ENCODE peak calls at places on chromosome 19, in four cellular contexts. F is ovary, A is GM23338, K is left ventricle myocardium inferior. H is an unnamed sample.

GRCh38 chr19:4393947-4394590 is 6.3 kb downstream of the SH3GL1 start:
- DNase-seq in A (no peak), F (no peak), K (no peak), H (no peak)

GRCh38 chr19:47446534-47447469 is 24.9 kb downstream of the SLC8A2 start:
- DNase-seq in F (peak), A (peak), K (no peak), H (no peak)

GRCh38 chr19:1265611-1266115 is 3.5 kb upstream of the CIRBP start:
- DNase-seq in A (no peak), F (peak), K (peak), H (peak)

GRCh38 chr19:6044056-6044805 is 66.1 kb downstream of the RFX2 start:
- DNase-seq in A (no peak), K (no peak), F (no peak), H (no peak)

GRCh38 chr19:23481043-23481442 is 85.8 kb upstream of the ZNF91 start:
- DNase-seq in F (no peak), K (no peak), A (no peak), H (no peak)

GRCh38 chr19:926595-927043 is 784 bp downstream of the ARID3A start:
- DNase-seq in F (peak), K (peak), A (peak), H (no peak)

GRCh38 chr19:41564515-41565383 is 11.2 kb upstream of the CEACAM21 start:
- DNase-seq in K (no peak), F (no peak), A (peak), H (no peak)

GRCh38 chr19:1082165-1082927 is 12.8 kb downstream of the POLR2E start:
- DNase-seq in A (peak), F (peak), K (no peak), H (peak)

GRCh38 chr19:55652311-55653078 is 2.3 kb upstream of the U2AF2 start:
- DNase-seq in F (peak), A (peak), K (no peak), H (no peak)

GRCh38 chr19:38213911-38214625 is 10.0 kb downstream of the DPF1 start:
- DNase-seq in F (no peak), A (peak), K (no peak), H (no peak)

GRCh38 chr19:47650695-47651094 is 41.8 kb downstream of the BICRA start:
- DNase-seq in F (no peak), A (no peak), K (no peak), H (peak)

GRCh38 chr19:36081385-36081784 is 26.7 kb downstream of the WDR62 start:
- DNase-seq in K (no peak), A (no peak), F (no peak), H (no peak)

GRCh38 chr19:30450945-30451344 is 78.8 kb downstream of the ZNF536 start:
- DNase-seq in A (no peak), F (peak), K (no peak), H (no peak)

GRCh38 chr19:10884273-10884672 is 12.9 kb downstream of the CARM1 start:
- DNase-seq in K (no peak), A (no peak), F (no peak), H (no peak)

GRCh38 chr19:12939292-12939606 is 840 bp downstream of the CALR start:
- DNase-seq in K (no peak), F (peak), A (no peak), H (no peak)

GRCh38 chr19:55080121-55080914 is 4.6 kb downstream of the EPS8L1 start:
- DNase-seq in K (peak), F (no peak), A (peak), H (peak)

GRCh38 chr19:581399-582111 is 8.1 kb upstream of the HCN2 start:
- DNase-seq in A (no peak), K (no peak), F (no peak), H (no peak)

GRCh38 chr19:958967-959685 is 25.0 kb upstream of the WDR18 start:
- DNase-seq in K (no peak), F (no peak), A (no peak), H (no peak)

GRCh38 chr19:32674153-32674958 is 624 bp downstream of the ANKRD27 start:
- DNase-seq in K (no peak), A (no peak), F (no peak), H (no peak)

GRCh38 chr19:42392165-42392564 is 2.1 kb upstream of the CNFN start:
- DNase-seq in F (no peak), K (no peak), A (no peak), H (no peak)

GRCh38 chr19:13018037-13018914 is 23.0 kb downstream of the NFIX start:
- DNase-seq in K (peak), F (peak), A (peak), H (no peak)

GRCh38 chr19:46924874-46925547 is 64.2 kb downstream of the ARHGAP35 start:
- DNase-seq in F (no peak), A (no peak), K (no peak), H (peak)

GRCh38 chr19:53978975-53979801 is 12.2 kb upstream of the CACNG6 start:
- DNase-seq in A (peak), F (no peak), K (no peak), H (no peak)

GRCh38 chr19:50893047-50893737 is 18.0 kb downstream of the KLK4 start:
- DNase-seq in A (peak), F (no peak), K (no peak), H (no peak)

GRCh38 chr19:9877775-9878510 is 42.8 kb downstream of the PIN1 start:
- DNase-seq in F (no peak), K (no peak), A (no peak), H (no peak)

GRCh38 chr19:791605-792360 is 5.5 kb upstream of the PTBP1 start:
- DNase-seq in F (no peak), A (peak), K (no peak), H (no peak)

GRCh38 chr19:15810335-15810734 is 5.1 kb downstream of the OR10H1 start:
- DNase-seq in K (no peak), A (no peak), F (no peak), H (no peak)

GRCh38 chr19:55383789-55384575 is at the start of gene TMEM238:
- DNase-seq in K (peak), F (peak), A (peak), H (peak)

GRCh38 chr19:54420383-54421168 is 5.3 kb downstream of the TTYH1 start:
- DNase-seq in F (peak), A (peak), K (peak), H (no peak)

GRCh38 chr19:6033744-6034264 is 55.9 kb upstream of the RANBP3 start:
- DNase-seq in K (no peak), F (peak), A (no peak), H (no peak)

GRCh38 chr19:34259367-34259865 is 5.1 kb downstream of the GARRE1 start:
- DNase-seq in F (no peak), K (no peak), A (no peak), H (no peak)

GRCh38 chr19:34265221-34265650 is 10.9 kb downstream of the GARRE1 start:
- DNase-seq in F (no peak), K (peak), A (peak), H (no peak)

GRCh38 chr19:34260771-34261173 is 6.4 kb downstream of the GARRE1 start:
- DNase-seq in F (no peak), A (peak), K (no peak), H (no peak)

GRCh38 chr19:34263745-34264237 is 9.4 kb downstream of the GARRE1 start:
- DNase-seq in K (no peak), A (no peak), F (no peak), H (no peak)

GRCh38 chr19:34261335-34262109 is 7.2 kb downstream of the GARRE1 start:
- DNase-seq in A (peak), K (no peak), F (no peak), H (no peak)
- H3K4me3 ChIP-seq in A (no peak), K (no peak), F (no peak), H (no peak)

GRCh38 chr19:57435062-57435978 is at the start of gene ZNF749:
- DNase-seq in K (peak), F (peak), A (peak), H (peak)
- H3K27ac ChIP-seq in K (peak), F (no peak), A (peak), H (no peak)

GRCh38 chr19:45599286-45599685 is 2.7 kb downstream of the GPR4 start:
- DNase-seq in F (no peak), A (no peak), K (no peak), H (no peak)
- TF ChIP-seq CTCF in F (no peak), A (peak), K (no peak), H (no peak)

GRCh38 chr19:2277138-2277537 is 4.8 kb downstream of the PEAK3 start:
- DNase-seq in A (no peak), F (no peak), K (no peak), H (no peak)
- H3K4me3 ChIP-seq in A (no peak), F (no peak), K (no peak), H (no peak)

GRCh38 chr19:49863935-49864320 is 3.4 kb downstream of the PNKP start:
- DNase-seq in K (no peak), A (no peak), F (peak), H (peak)

GRCh38 chr19:49861127-49861526 is 6.2 kb downstream of the PNKP start:
- DNase-seq in K (no peak), F (peak), A (peak), H (peak)

GRCh38 chr19:49863254-49863934 is 4.0 kb downstream of the PNKP start:
- DNase-seq in A (no peak), K (no peak), F (peak), H (peak)

GRCh38 chr19:49861541-49862410 is 5.6 kb downstream of the PNKP start:
- DNase-seq in A (no peak), F (peak), K (no peak), H (peak)

DNA sequence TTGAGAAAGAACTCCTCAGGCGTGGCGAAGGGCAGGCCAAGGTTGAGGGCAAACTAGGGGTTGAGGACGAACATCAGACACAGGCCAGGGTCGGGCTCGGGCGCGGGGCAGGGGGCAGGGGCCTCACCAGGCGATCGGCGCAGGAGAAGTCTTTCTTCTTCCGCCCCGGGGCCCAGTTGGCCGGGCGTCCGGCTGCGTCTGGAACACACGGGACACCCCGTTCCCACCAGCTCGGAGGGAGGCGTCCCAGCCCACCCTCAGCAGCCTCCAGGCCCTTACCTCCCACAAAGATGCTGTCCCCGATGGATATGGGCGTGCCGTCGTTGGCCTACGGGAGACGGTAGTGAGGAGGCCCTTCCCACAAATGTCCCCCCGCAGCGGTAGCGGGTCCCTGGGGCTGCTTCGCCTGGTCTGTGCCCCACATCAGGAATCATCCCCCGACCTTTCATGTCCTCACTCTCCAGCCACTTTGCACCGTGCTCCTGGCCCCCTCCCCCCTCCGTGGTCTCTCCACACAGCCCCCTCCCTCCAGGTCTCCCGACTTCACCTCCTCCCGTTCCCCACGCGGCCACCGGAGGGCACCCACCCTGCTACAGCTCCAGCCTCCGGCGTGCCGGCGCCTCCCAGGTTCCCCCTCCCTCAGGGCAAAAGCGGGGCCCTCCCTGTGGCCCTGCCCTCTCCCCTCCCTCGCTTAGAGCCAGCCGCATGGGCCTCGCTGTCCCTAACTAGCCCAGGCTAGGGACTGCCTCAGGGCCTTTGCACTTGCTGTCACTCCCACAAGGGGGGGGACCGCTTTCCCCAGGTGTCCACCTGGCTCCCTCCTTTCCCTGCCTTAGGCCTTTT is 4.7 kb downstream of the PNKP start:
- DNase-seq in K (no peak), F (peak), A (peak), H (peak)
- H3K27ac ChIP-seq in K (peak), F (peak), A (peak), H (no peak)

GRCh38 chr19:7419777-7420439 is 68.9 kb downstream of the PEX11G start:
- DNase-seq in K (no peak), A (no peak), F (no peak), H (no peak)

GRCh38 chr19:7415857-7416371 is 67.2 kb downstream of the ARHGEF18 start:
- DNase-seq in F (no peak), A (no peak), K (no peak), H (no peak)

GRCh38 chr19:7419153-7419552 is 69.7 kb downstream of the PEX11G start:
- DNase-seq in F (no peak), A (no peak), K (no peak), H (no peak)

GRCh38 chr19:7417671-7418324 is 69.1 kb downstream of the ARHGEF18 start:
- DNase-seq in K (no peak), F (no peak), A (peak), H (no peak)

DNA sequence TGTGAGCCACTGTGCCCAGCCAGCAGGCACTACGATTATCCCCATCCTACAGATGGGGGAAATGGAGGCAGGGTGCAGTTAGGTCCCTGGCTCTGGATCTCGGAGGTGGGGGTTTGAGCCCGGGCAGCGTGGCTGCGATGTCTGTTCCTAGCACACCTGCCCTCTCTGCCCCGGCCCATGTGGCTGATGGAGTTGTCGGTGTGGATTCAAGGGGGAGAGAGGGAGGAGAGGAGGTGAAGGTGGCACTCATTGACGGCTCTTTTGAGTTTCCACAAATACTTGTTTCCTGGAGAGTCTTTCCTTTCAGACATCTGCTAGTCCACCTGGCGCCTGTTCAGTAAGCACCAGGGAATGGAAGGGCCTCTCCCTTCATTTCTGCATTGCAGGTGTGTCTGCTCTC is 69.8 kb downstream of the ARHGEF18 start:
- DNase-seq in A (no peak), F (no peak), K (no peak), H (no peak)
- TF ChIP-seq CTCF in A (no peak), F (no peak), K (no peak), H (no peak)

DNA sequence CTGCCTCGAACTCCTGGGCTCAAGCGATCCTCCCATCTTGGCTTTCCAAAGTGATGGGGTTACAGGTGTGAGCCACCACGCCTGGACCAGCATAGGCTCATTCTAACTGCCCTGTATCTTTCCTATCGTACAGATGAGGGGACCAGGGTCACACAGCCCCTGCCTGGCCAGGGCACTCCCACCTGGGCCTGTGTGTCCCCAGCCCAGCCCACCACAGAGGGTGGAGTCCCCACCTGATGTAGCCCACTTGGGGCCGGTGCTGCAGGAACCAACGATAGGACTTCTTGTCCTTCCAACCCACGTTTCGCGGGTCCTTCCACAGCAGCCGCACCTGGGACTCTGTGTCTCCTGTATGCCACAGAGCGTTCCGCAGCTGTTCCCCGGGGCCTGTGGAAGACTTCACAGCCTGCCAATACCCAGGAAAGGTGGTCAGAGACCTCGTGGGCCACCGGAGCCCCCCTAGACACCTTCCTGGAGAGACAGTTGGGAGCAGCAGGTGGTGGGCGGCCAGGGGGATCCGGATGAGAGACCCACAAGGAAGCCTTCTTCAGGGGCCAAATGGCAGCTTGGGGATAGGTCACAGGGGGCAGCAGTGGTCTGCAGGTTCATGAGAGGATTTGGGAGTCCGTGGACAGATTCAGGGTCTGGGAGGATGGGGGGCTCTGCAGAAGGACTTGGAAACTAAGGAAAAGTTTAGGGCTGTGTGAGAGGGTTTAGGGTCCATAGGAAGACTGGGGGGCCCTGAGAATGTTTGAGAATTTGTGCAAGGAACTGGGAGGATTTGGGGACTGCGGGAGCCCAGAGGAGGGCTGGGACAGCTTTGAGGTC is 6.9 kb downstream of the COMP start:
- DNase-seq in A (no peak), F (no peak), K (no peak), H (peak)
- H3K4me3 ChIP-seq in A (no peak), F (no peak), K (no peak), H (no peak)